ENCODE peak calls at places on chromosomes 4 and X, in five cellular contexts. D is tibial nerve, J is GM12865, W is suprapubic skin, L is fibroblast of lung. G is an unnamed sample.

GRCh38 chr4:15479089-15479912 is 9.6 kb downstream of the CC2D2A start:
- DNase-seq in W (no peak), J (peak), D (peak), L (peak), G (peak)

GRCh38 chr4:85132570-85132969 is 166.1 kb upstream of the WDFY3 start:
- DNase-seq in W (no peak), L (no peak), D (no peak), J (no peak), G (no peak)

GRCh38 chrX:49101629-49101984 is 21.9 kb upstream of the WDR45 start:
- DNase-seq in J (no peak), W (no peak), L (no peak), D (no peak), G (no peak)

GRCh38 chrX:11944486-11944885 is 186.4 kb downstream of the MSL3 start:
- DNase-seq in L (peak), W (no peak), D (no peak), J (peak), G (peak)

GRCh38 chr4:23779422-23779821 is 110.4 kb downstream of the PPARGC1A start:
- DNase-seq in D (no peak), W (no peak), L (no peak), J (no peak), G (no peak)

GRCh38 chrX:110691446-110691845 is 104.2 kb downstream of the CHRDL1 start:
- DNase-seq in J (no peak), L (peak), D (no peak), W (no peak), G (peak)

GRCh38 chr4:151226004-151226932 is 50.7 kb upstream of the PRSS48 start:
- DNase-seq in D (no peak), L (peak), W (no peak), J (no peak), G (peak)

GRCh38 chrX:133698298-133698697 is 283.0 kb upstream of the GPC4 start:
- DNase-seq in L (peak), W (no peak), D (no peak), J (no peak), G (peak)

GRCh38 chrX:42746606-42747005 is 31.4 kb downstream of the PPP1R2C start:
- DNase-seq in J (no peak), L (peak), D (no peak), W (no peak), G (peak)

GRCh38 chr4:84971319-84971932 is 4.9 kb upstream of the WDFY3 start:
- DNase-seq in W (no peak), D (no peak), J (peak), L (peak), G (peak)

GRCh38 chrX:14672611-14673172 is 143.4 kb downstream of the GLRA2 start:
- DNase-seq in W (no peak), D (no peak), J (no peak), L (no peak), G (no peak)

GRCh38 chrX:17525266-17525665 is 150.3 kb downstream of the NHS start:
- DNase-seq in D (no peak), L (peak), J (no peak), W (no peak), G (no peak)

GRCh38 chr4:157389751-157390150 is 169.2 kb downstream of the GRIA2 start:
- DNase-seq in W (no peak), J (no peak), L (no peak), D (no peak), G (no peak)

GRCh38 chrX:45196701-45197100 is 4.0 kb downstream of the DIPK2B start:
- DNase-seq in J (no peak), D (no peak), W (no peak), L (peak), G (no peak)

DNA sequence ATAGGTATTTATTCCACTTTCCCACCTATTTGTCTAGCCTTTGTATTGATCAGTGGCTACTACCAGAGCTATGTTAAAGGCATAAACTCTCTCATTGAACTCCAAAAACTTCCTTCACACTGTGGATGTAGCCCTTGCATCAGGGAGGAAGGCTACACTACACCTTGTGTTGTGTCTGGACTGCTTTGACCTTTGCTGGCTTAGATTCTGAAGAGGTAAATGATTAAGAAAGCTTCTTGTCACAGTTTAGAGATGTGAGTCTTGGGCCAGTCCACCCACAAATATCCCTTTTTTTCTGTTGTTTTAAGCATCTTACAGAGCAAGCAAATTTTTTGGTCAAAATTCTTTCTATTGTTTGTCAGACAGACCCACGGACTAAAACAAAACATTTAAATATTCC is 1.9 kb downstream of the ENPEP start:
- DNase-seq in L (no peak), J (no peak), D (no peak), W (no peak), G (no peak)
- H3K4me3 ChIP-seq in L (no peak), J (no peak), D (no peak), W (no peak), G (no peak)

DNA sequence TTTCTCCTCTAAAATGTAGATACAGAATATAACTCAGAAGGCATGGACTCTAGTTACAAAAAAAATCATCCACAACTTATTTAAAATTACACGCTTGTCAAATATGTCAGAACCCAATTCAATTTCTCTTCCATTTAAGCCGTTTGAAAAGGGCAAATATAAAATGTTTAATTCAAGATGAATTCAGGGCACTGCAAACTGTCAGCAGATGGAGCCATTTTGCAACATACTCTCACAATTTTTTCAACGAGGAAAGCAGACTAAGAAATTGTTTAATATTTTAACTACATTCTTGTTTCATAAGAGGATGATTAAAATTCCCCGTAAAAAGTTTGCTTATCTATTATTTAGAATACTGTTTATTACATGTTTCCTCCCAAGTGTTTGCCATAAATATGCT is 321.3 kb upstream of the CPXCR1 start:
- DNase-seq in W (no peak), J (no peak), D (no peak), L (no peak), G (no peak)
- TF ChIP-seq CTCF in W (no peak), J (no peak), D (no peak), L (no peak), G (no peak)

GRCh38 chr4:4872148-4872903 is 12.9 kb downstream of the MSX1 start:
- DNase-seq in L (no peak), D (no peak), J (no peak), W (no peak), G (no peak)
- H3K4me3 ChIP-seq in L (no peak), D (no peak), J (no peak), W (no peak), G (no peak)

DNA sequence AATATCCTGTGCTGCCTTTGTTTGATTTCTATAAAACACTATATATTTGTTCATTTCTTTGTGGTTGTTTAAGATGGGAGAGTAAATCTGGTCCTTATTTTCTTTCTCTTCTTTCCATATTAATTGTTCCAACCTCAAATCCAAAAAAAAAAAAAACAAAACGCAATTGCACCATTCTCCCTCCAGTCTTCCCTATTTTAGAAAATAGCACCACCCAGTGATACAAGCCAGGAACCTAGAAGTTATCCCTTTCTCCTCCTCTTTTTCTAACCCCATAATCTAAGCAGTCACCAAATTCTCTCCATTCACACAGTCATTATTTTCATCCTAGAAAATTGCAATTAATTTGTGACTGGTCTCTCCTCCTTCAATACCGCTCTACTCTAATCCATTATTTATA is 107.8 kb downstream of the GABRA3 start:
- DNase-seq in J (no peak), D (no peak), L (no peak), W (no peak), G (no peak)
- TF ChIP-seq CTCF in J (no peak), D (no peak), L (no peak), W (no peak), G (no peak)

GRCh38 chrX:139206914-139207313 is 323.6 kb upstream of the F9 start:
- DNase-seq in J (no peak), L (no peak), W (no peak), D (no peak), G (no peak)

GRCh38 chrX:139203681-139204575 is 326.6 kb upstream of the F9 start:
- DNase-seq in D (no peak), L (peak), W (no peak), J (peak), G (no peak)

GRCh38 chrX:139202742-139203410 is 327.7 kb upstream of the F9 start:
- DNase-seq in D (no peak), J (no peak), L (no peak), W (no peak), G (no peak)

GRCh38 chrX:139204903-139205667 is 325.5 kb upstream of the F9 start:
- DNase-seq in L (peak), D (no peak), J (peak), W (no peak), G (no peak)

GRCh38 chrX:139204576-139204902 is 326.0 kb upstream of the F9 start:
- DNase-seq in J (no peak), W (no peak), L (no peak), D (no peak), G (no peak)
- H3K4me3 ChIP-seq in J (peak), W (peak), L (peak), D (peak), G (peak)

GRCh38 chr4:25857851-25858400 is 4.9 kb downstream of the SEL1L3 start:
- DNase-seq in W (no peak), J (no peak), L (no peak), D (no peak), G (no peak)

GRCh38 chr4:25856756-25857155 is 6.0 kb downstream of the SEL1L3 start:
- DNase-seq in J (no peak), L (no peak), W (no peak), D (no peak), G (no peak)

GRCh38 chr4:25859429-25860148 is 3.2 kb downstream of the SEL1L3 start:
- DNase-seq in D (no peak), L (peak), W (no peak), J (peak), G (no peak)

GRCh38 chr4:25860586-25861421 is 2.0 kb downstream of the SEL1L3 start:
- DNase-seq in W (no peak), J (no peak), L (no peak), D (no peak), G (peak)

GRCh38 chr4:25857403-25857802 is 5.4 kb downstream of the SEL1L3 start:
- DNase-seq in J (no peak), D (no peak), L (no peak), W (no peak), G (no peak)
- TF ChIP-seq CTCF in J (no peak), D (no peak), L (no peak), W (no peak), G (no peak)

G was measured in bronchial epithelial cell.